ENCODE peak calls at places on chromosomes 11 and 22, in five cellular contexts. O, D, P, C and I are unnamed samples.
A peak's percentile ranks its signal among the peaks of the same experiment; 100 is the strongest.

GRCh38 chr11:44618561-44619425 is 53.3 kb downstream of the CD82 start:
- DNase-seq in P (no peak), C (no peak), O (no peak), D (no peak), I (no peak)

GRCh38 chr22:39666495-39666894 is 95.9 kb downstream of the CACNA1I start:
- DNase-seq in P (no peak), D (no peak), O (no peak), C (no peak), I (no peak)

GRCh38 chr11:36196476-36197099 is 92.6 kb downstream of the COMMD9 start:
- DNase-seq in D (no peak), O (no peak), P (no peak), C (no peak), I (no peak)

GRCh38 chr22:21443735-21444421 is 23.3 kb upstream of the TMEM191C start:
- DNase-seq in O (no peak), C (no peak), D (no peak), P (no peak), I (no peak)

GRCh38 chr11:46249103-46249942 is 28.1 kb upstream of the CREB3L1 start:
- DNase-seq in C (no peak), P (no peak), D (no peak), O (no peak), I (no peak)

GRCh38 chr11:95698939-95699562 is 90.5 kb downstream of the FAM76B start:
- DNase-seq in P (no peak), C (no peak), O (no peak), D (no peak), I (no peak)

GRCh38 chr11:68503281-68503687 is 42.7 kb downstream of the PPP6R3 start:
- DNase-seq in C (no peak), P (no peak), O (no peak), D (no peak), I (no peak)

GRCh38 chr11:102389253-102389652 is 42.2 kb downstream of the BIRC2 start:
- DNase-seq in P (no peak), C (no peak), O (no peak), D (no peak), I (no peak)

GRCh38 chr11:16204261-16204660 is 152.1 kb downstream of the SOX6 start:
- DNase-seq in C (no peak), O (no peak), D (no peak), P (no peak), I (no peak)

GRCh38 chr22:36546092-36546804 is 17.3 kb upstream of the EIF3D start:
- DNase-seq in D (no peak), O (peak; percentile 78), C (no peak), P (no peak), I (no peak)

GRCh38 chr11:75585271-75585670 is 23.2 kb downstream of the SERPINH1 start:
- DNase-seq in C (no peak), P (no peak), D (no peak), O (no peak), I (no peak)